ENCODE peak calls at places on chromosomes 16 and 17, in four cellular contexts. L, A, K and D are unnamed samples.
A peak's percentile ranks its signal among the peaks of the same experiment; 100 is the strongest.

GRCh38 chr17:56521439-56522141 is 71.9 kb upstream of the NOG start:
- DNase-seq in A (no peak), L (no peak), K (no peak), D (no peak)

GRCh38 chr16:10629592-10629963 is 49.2 kb upstream of the EMP2 start:
- DNase-seq in L (no peak), K (no peak), A (no peak), D (no peak)

GRCh38 chr17:74751210-74751529 is 2.7 kb downstream of the NHERF1 start:
- DNase-seq in A (no peak), K (no peak), L (no peak), D (no peak)

GRCh38 chr16:26276289-26276688 is 584.5 kb downstream of the HS3ST4 start:
- DNase-seq in K (no peak), L (no peak), A (no peak), D (no peak)

GRCh38 chr17:32520737-32521399 is 34.1 kb downstream of the CDK5R1 start:
- DNase-seq in K (no peak), A (no peak), L (no peak), D (no peak)

GRCh38 chr16:89047331-89048086 is 46.1 kb upstream of the ACSF3 start:
- DNase-seq in A (no peak), K (no peak), L (no peak), D (no peak)

GRCh38 chr17:74512624-74513084 is 18.6 kb downstream of the CD300LB start:
- DNase-seq in A (no peak), K (no peak), L (no peak), D (no peak)

GRCh38 chr16:72989203-72989991 is 58.5 kb downstream of the ZFHX3 start:
- DNase-seq in A (peak; percentile 93), L (no peak), K (peak; percentile 63), D (peak; percentile 45)

GRCh38 chr17:77054926-77055325 is 85.8 kb upstream of the SEC14L1 start:
- DNase-seq in K (no peak), L (no peak), A (no peak), D (no peak)

GRCh38 chr17:65698381-65699061 is 137.1 kb upstream of the AXIN2 start:
- DNase-seq in L (no peak), A (peak; percentile 76), K (no peak), D (peak; percentile 55)

GRCh38 chr17:40318835-40319332 is 9.9 kb downstream of the RARA start:
- DNase-seq in K (no peak), A (no peak), L (peak; percentile 52), D (peak; percentile 44)

GRCh38 chr16:68093816-68094613 is 8.8 kb downstream of the NFATC3 start:
- DNase-seq in K (no peak), A (peak; percentile 69), L (peak; percentile 31), D (no peak)

GRCh38 chr16:53952215-53953208 is 248.6 kb downstream of the FTO start:
- DNase-seq in L (no peak), A (peak; percentile 52), K (no peak), D (peak; percentile 5)

GRCh38 chr16:23691483-23692189 is 12.9 kb downstream of the PLK1 start:
- DNase-seq in L (no peak), K (no peak), A (no peak), D (no peak)

GRCh38 chr17:40035162-40035559 is 19.0 kb downstream of the MED24 start:
- DNase-seq in K (no peak), A (peak; percentile 47), L (peak; percentile 77), D (peak; percentile 52)

DNA sequence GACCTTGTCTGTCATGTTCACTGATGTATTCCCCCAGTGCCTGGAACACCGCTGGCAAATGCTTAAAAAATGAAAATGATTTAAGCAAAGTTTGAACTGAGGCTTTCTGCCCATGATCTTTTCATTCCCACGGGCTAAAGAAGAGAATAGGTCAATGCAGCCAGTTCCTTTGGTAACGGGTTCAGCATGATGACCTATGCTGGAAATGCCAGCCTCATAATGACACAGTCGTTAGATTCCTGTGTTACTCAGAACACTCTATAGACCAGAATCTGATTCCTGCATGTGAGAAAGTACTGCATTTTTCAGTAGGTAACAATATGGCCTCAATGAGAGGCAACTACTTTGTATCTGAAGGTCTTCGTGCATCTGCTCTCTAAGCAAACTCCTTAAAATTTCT is 19.1 kb upstream of the LIMD2 start:
- DNase-seq in K (no peak), L (no peak), A (no peak), D (peak; percentile 45)
- H3K9me1 ChIP-seq in K (no peaks in the 10 kb centered on the region), L (no peaks in the 10 kb centered on the region), A (peaks cover 11% of the 10 kb centered on the region), D (no peaks in the 10 kb centered on the region)

GRCh38 chr17:13688716-13689115 is 87.0 kb upstream of the HS3ST3A1 start:
- DNase-seq in L (no peak), K (no peak), A (no peak), D (no peak)
- H3K9me1 ChIP-seq in L (no peaks in the 10 kb centered on the region), K (no peaks in the 10 kb centered on the region), A (no peaks in the 10 kb centered on the region), D (no peaks in the 10 kb centered on the region)

DNA sequence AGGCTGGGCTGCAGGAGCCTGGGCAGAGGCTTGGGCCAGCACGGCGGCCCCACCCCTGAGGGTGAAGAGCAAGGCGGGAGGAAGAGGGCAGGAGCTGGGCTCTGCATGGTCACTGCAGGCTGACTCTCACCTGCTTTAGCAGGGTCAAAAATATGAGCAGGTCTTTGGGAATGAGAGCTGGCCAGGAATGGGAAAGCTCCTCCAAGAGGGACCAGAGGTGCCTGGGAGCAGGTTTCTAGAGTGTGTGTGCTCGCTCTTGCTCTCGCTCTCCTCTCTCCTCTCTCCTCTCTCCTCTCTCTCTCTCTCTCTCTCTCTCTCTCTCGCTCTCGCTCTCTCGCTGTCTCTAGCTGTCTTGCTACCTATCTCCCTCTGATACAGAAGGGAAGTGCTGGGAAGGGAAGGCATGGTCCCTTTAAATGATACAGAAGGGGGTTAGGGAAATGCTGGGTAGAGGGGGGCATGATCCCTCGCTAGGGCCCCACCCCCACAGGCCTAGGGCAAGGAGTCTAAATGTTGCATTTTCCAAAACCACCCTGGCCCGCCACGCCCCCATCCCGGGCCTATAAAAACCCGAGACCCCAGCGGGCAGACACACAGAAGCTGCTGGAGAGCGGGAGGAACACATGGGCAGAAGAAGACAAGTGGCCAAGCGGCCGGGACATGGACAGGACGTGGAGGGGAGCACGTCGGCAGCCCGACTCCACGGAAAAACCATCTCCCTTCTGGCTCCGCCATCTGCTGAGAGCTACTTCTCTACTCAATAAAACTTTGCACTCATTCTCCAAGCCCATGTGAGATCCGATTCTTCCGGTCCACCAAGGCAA is 34.4 kb upstream of the ENPP7 start:
- DNase-seq in A (no peak), L (no peak), K (no peak), D (no peak)
- H3K9me1 ChIP-seq in A (no peaks in the 10 kb centered on the region), L (peaks cover 5% of the 10 kb centered on the region), K (no peaks in the 10 kb centered on the region), D (no peaks in the 10 kb centered on the region)

DNA sequence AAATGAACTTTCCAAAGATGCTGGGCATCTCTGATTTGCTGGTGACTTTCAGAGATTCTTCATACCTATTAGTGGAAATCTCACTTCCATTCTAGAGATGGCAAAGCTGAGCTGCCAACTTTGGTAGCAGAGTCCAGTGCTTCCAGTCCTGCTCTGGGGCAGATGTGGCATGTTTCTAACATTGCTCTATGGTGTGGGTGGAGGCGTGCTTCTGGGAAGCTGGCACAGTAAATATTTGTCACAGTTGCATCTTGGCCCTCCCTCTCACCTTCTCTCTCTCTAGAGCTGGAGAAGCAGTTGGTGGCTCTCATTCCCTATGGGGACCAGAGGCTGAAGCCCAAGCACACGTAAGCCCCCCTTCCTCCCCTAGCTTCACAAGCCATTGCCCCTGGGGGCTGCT is 1.9 kb downstream of the TMEM106A start:
- DNase-seq in K (no peak), L (no peak), A (no peak), D (no peak)
- H3K9me1 ChIP-seq in K (no peaks in the 10 kb centered on the region), L (no peaks in the 10 kb centered on the region), A (peaks cover 20% of the 10 kb centered on the region), D (no peaks in the 10 kb centered on the region)

GRCh38 chr17:60623415-60623814 is 23.4 kb downstream of the PPM1D start:
- DNase-seq in L (no peak), A (no peak), K (no peak), D (no peak)
- H3K9me1 ChIP-seq in L (no peaks in the 10 kb centered on the region), A (peaks cover 6% of the 10 kb centered on the region), K (no peaks in the 10 kb centered on the region), D (no peaks in the 10 kb centered on the region)